ENCODE peak calls at places on chromosomes 16 and 17, in seven cellular contexts. P is NCI-H1105; U is activated naive CD8-positive, alpha-beta T cell treated with anti-CD3 and anti-CD28 coated beads for 36 hours; S is GM13976; H is vagina; L is germinal center; R is C1 segment of cervical spinal cord. B is an unnamed sample.

GRCh38 chr17:45867171-45867570 is 22.5 kb downstream of the SPPL2C start:
- DNase-seq in P (no peak), U (no peak), S (no peak), H (no peak), L (no peak), R (no peak), B (no peak)

GRCh38 chr16:78773316-78773715 is 673.9 kb downstream of the WWOX start:
- DNase-seq in P (no peak), U (no peak), S (no peak), H (no peak), L (no peak), R (no peak), B (no peak)

GRCh38 chr16:73949574-73950348 is 346.9 kb upstream of the PSMD7 start:
- DNase-seq in P (no peak), U (no peak), S (no peak), H (no peak), L (no peak), R (no peak), B (no peak)

GRCh38 chr17:330993-331701 is 21.5 kb downstream of the RPH3AL start:
- DNase-seq in P (no peak), U (no peak), S (no peak), H (no peak), L (no peak), R (peak), B (peak)

GRCh38 chr17:75991396-75991795 is 9.3 kb upstream of the CDK3 start:
- DNase-seq in P (no peak), U (no peak), S (no peak), H (no peak), L (no peak), R (no peak), B (no peak)

GRCh38 chr16:19567560-19567959 is 12.1 kb downstream of the VPS35L start:
- DNase-seq in P (no peak), U (no peak), S (no peak), H (no peak), L (no peak), R (no peak), B (no peak)

GRCh38 chr16:75262104-75262799 is 10.8 kb upstream of the BCAR1 start:
- DNase-seq in P (no peak), U (no peak), S (no peak), H (no peak), L (no peak), R (no peak), B (no peak)

GRCh38 chr17:63442074-63442473 is 4.0 kb downstream of the CYB561 start:
- DNase-seq in P (no peak), U (no peak), S (no peak), H (no peak), L (no peak), R (no peak), B (no peak)

GRCh38 chr17:35795007-35795870 is at the start of gene MMP28:
- DNase-seq in P (peak), U (peak), S (peak), H (peak), L (peak), R (no peak), B (peak)

GRCh38 chr17:82419471-82419995 is 1.1 kb upstream of the OGFOD3 start:
- DNase-seq in P (no peak), U (no peak), S (no peak), H (no peak), L (peak), R (no peak), B (no peak)

GRCh38 chr17:48992433-48992832 is 4.8 kb upstream of the IGF2BP1 start:
- DNase-seq in P (no peak), U (no peak), S (no peak), H (no peak), L (no peak), R (no peak), B (no peak)

GRCh38 chr16:53235851-53236250 is 181.1 kb downstream of the CHD9 start:
- DNase-seq in P (no peak), U (no peak), S (no peak), H (no peak), L (no peak), R (no peak), B (no peak)

GRCh38 chr17:27893834-27894503 is 804 bp upstream of the LYRM9 start:
- DNase-seq in P (no peak), U (no peak), S (no peak), H (no peak), L (no peak), R (no peak), B (no peak)

GRCh38 chr17:7321466-7321865 is 6.3 kb upstream of the GPS2 start:
- DNase-seq in P (no peak), U (no peak), S (no peak), H (no peak), L (no peak), R (no peak), B (no peak)

GRCh38 chr17:17840751-17841591 is 4.2 kb upstream of the SREBF1 start:
- DNase-seq in P (peak), U (no peak), S (no peak), H (no peak), L (no peak), R (no peak), B (peak)

GRCh38 chr17:7988750-7989178 is 13.7 kb upstream of the GUCY2D start:
- DNase-seq in P (peak), U (peak), S (peak), H (no peak), L (peak), R (no peak), B (no peak)

GRCh38 chr17:27241346-27241946 is 52.5 kb upstream of the WSB1 start:
- DNase-seq in P (no peak), U (no peak), S (peak), H (no peak), L (no peak), R (no peak), B (no peak)

GRCh38 chr16:66751135-66751991 is at the start of gene DYNC1LI2:
- DNase-seq in P (peak), U (peak), S (peak), H (no peak), L (peak), R (peak), B (peak)

GRCh38 chr17:61536417-61536955 is 54.5 kb downstream of the NACA2 start:
- DNase-seq in P (no peak), U (no peak), S (peak), H (no peak), L (no peak), R (no peak), B (no peak)

GRCh38 chr17:42142371-42142896 is 12.4 kb downstream of the RAB5C start:
- DNase-seq in P (no peak), U (no peak), S (no peak), H (no peak), L (no peak), R (no peak), B (no peak)

B was measured in substantia nigra.